ENCODE peak calls at places on chromosomes 16 and 17, in six cellular contexts. B, R, Q, M, Y and W are unnamed samples.
A peak's percentile ranks its signal among the peaks of the same experiment; 100 is the strongest.

GRCh38 chr16:88194397-88195020 is 188.2 kb upstream of the ZNF469 start:
- DNase-seq in Q (peak; percentile 86), Y (no peak), B (no peak), R (peak; percentile 73), M (no peak), W (no peak)

GRCh38 chr16:84284168-84284722 is 10.4 kb upstream of the WFDC1 start:
- DNase-seq in M (peak; percentile 77), Y (peak; percentile 59), B (no peak), R (peak; percentile 48), Q (no peak), W (peak; percentile 20)

GRCh38 chr16:7953360-7953759 is 620.7 kb downstream of the RBFOX1 start:
- DNase-seq in Q (no peak), R (no peak), M (no peak), B (no peak), Y (no peak), W (no peak)

GRCh38 chr17:79033741-79034501 is 10.0 kb downstream of the C1QTNF1 start:
- DNase-seq in M (no peak), Q (no peak), R (no peak), Y (no peak), B (no peak), W (peak; percentile 97)

GRCh38 chr17:2416010-2416734 is 15.3 kb upstream of the MNT start:
- DNase-seq in B (peak; percentile 60), M (peak; percentile 98), R (peak; percentile 85), Y (peak; percentile 89), Q (peak; percentile 73), W (peak; percentile 72)

GRCh38 chr16:16139061-16139460 is 84.2 kb downstream of the ABCC6 start:
- DNase-seq in M (no peak), R (no peak), Y (no peak), B (no peak), Q (no peak), W (no peak)

GRCh38 chr17:62713096-62713870 is 85.8 kb downstream of the MRC2 start:
- DNase-seq in Y (no peak), R (no peak), B (no peak), Q (no peak), M (no peak), W (no peak)

GRCh38 chr16:4372578-4373355 is 1.1 kb downstream of the VASN start:
- DNase-seq in Q (peak; percentile 73), M (no peak), B (peak; percentile 93), R (peak; percentile 90), Y (no peak), W (peak; percentile 87)